ENCODE peak calls at places on chromosomes 3 and 15, in nine cellular contexts. X is PC-9, D is right cardiac atrium, P is AG09319, S is islet precursor cell, V is HuH-7, Y is GM13977, B is T-helper 17 cell, O is LoVo. Z is an unnamed sample.
A peak's percentile ranks its signal among the peaks of the same experiment; 100 is the strongest.

GRCh38 chr3:149340310-149340933 is 7.0 kb upstream of the TM4SF18 start:
- DNase-seq in X (no peak), D (no peak), V (no peak), P (no peak), B (no peak), S (no peak), Y (no peak), O (no peak), Z (no peak)

GRCh38 chr3:124217542-124217941 is 225.6 kb upstream of the ROPN1 start:
- DNase-seq in P (peak; percentile 24), Y (peak; percentile 24), V (peak; percentile 62), X (peak; percentile 39), B (no peak), S (peak; percentile 89), O (peak; percentile 52), D (peak; percentile 71), Z (no peak)

GRCh38 chr3:10467204-10467603 is 38.2 kb downstream of the ATP2B2 start:
- DNase-seq in P (no peak), Y (no peak), B (no peak), D (no peak), O (no peak), S (no peak), V (no peak), X (no peak), Z (no peak)

GRCh38 chr3:168581718-168582332 is 486.1 kb upstream of the GOLIM4 start:
- DNase-seq in O (no peak), P (no peak), V (no peak), Y (no peak), B (no peak), X (no peak), S (no peak), D (no peak), Z (no peak)

GRCh38 chr15:92953569-92953968 is 53.4 kb downstream of the CHD2 start:
- DNase-seq in S (no peak), Y (no peak), P (no peak), B (no peak), D (no peak), X (no peak), V (no peak), O (no peak), Z (no peak)

GRCh38 chr3:49006591-49007067 is 562 bp upstream of the WDR6 start:
- DNase-seq in V (no peak), X (no peak), B (no peak), O (no peak), S (peak; percentile 63), P (no peak), D (peak; percentile 78), Y (no peak), Z (no peak)

GRCh38 chr3:26559252-26559651 is 63.3 kb upstream of the LRRC3B start:
- DNase-seq in D (no peak), S (no peak), X (no peak), V (no peak), O (no peak), P (no peak), B (no peak), Y (no peak), Z (no peak)

GRCh38 chr3:180311242-180311641 is 274.5 kb upstream of the PEX5L start:
- DNase-seq in D (no peak), V (no peak), S (no peak), P (no peak), O (no peak), X (no peak), B (no peak), Y (no peak), Z (no peak)

GRCh38 chr15:101358895-101359294 is 63.8 kb upstream of the SNRPA1 start:
- DNase-seq in Y (no peak), S (peak; percentile 88), V (no peak), P (no peak), B (no peak), O (no peak), D (no peak), X (peak; percentile 6), Z (no peak)

GRCh38 chr3:123365450-123366143 is 83.3 kb downstream of the ADCY5 start:
- DNase-seq in X (peak; percentile 16), O (peak; percentile 5), P (no peak), V (peak; percentile 77), D (no peak), B (no peak), S (peak; percentile 75), Y (no peak), Z (no peak)

GRCh38 chr15:55683366-55683765 is 59.6 kb downstream of the PRTG start:
- DNase-seq in D (no peak), B (no peak), X (no peak), S (no peak), V (no peak), Y (no peak), O (no peak), P (peak; percentile 52), Z (no peak)

GRCh38 chr3:197368821-197369220 is 70.4 kb upstream of the DLG1 start:
- DNase-seq in B (no peak), Y (no peak), O (no peak), D (no peak), X (no peak), V (no peak), P (no peak), S (no peak), Z (no peak)

GRCh38 chr3:51967384-51968174 is at the start of gene PCBP4:
- DNase-seq in X (peak; percentile 62), O (peak; percentile 63), V (peak; percentile 78), Y (peak; percentile 72), P (no peak), S (peak; percentile 91), D (peak; percentile 93), B (no peak), Z (peak; percentile 77)

GRCh38 chr15:74365619-74366445 is 1.6 kb downstream of the CYP11A1 start:
- DNase-seq in D (peak; percentile 86), X (peak; percentile 59), V (peak; percentile 58), S (peak; percentile 89), B (no peak), P (no peak), Y (no peak), O (peak; percentile 46), Z (no peak)

GRCh38 chr3:157631468-157631867 is 128.3 kb upstream of the VEPH1 start:
- DNase-seq in B (no peak), P (no peak), O (no peak), Y (no peak), D (no peak), V (no peak), X (no peak), S (no peak), Z (no peak)

GRCh38 chr3:8604006-8604405 is 40.6 kb downstream of the SSUH2 start:
- DNase-seq in V (no peak), X (no peak), B (no peak), Y (no peak), O (no peak), P (no peak), S (no peak), D (no peak), Z (no peak)

GRCh38 chr3:177787279-177788041 is 590.2 kb upstream of the TBL1XR1 start:
- DNase-seq in Y (no peak), X (no peak), B (no peak), P (no peak), O (no peak), D (no peak), S (no peak), V (no peak), Z (no peak)

GRCh38 chr15:31412824-31413223 is 86.2 kb downstream of the KLF13 start:
- DNase-seq in D (no peak), V (no peak), Y (no peak), B (no peak), P (no peak), O (no peak), X (no peak), S (peak; percentile 33), Z (no peak)

GRCh38 chr15:48395532-48396011 is 64.3 kb downstream of the DUT start:
- DNase-seq in V (no peak), S (no peak), P (no peak), X (no peak), B (no peak), D (peak; percentile 92), Y (no peak), O (no peak), Z (no peak)

GRCh38 chr3:134949150-134949549 is 154.1 kb downstream of the EPHB1 start:
- DNase-seq in X (no peak), S (no peak), D (no peak), P (no peak), Y (no peak), V (no peak), O (no peak), B (no peak), Z (no peak)

GRCh38 chr15:92960996-92961681 is 61.0 kb downstream of the CHD2 start:
- DNase-seq in Y (no peak), O (no peak), V (no peak), D (no peak), X (no peak), B (no peak), P (no peak), S (no peak), Z (no peak)

GRCh38 chr3:139759470-139759869 is 81.7 kb upstream of the NMNAT3 start:
- DNase-seq in P (no peak), D (no peak), X (no peak), O (no peak), B (no peak), V (no peak), Y (no peak), S (no peak), Z (no peak)

GRCh38 chr15:101111570-101112262 is 140.1 kb downstream of the CHSY1 start:
- DNase-seq in B (no peak), X (no peak), O (no peak), S (peak; percentile 30), D (no peak), Y (no peak), V (no peak), P (no peak), Z (no peak)

GRCh38 chr3:16322189-16322588 is 57.2 kb downstream of the OXNAD1 start:
- DNase-seq in B (no peak), V (no peak), Y (no peak), D (no peak), P (no peak), O (no peak), X (peak; percentile 7), S (no peak), Z (no peak)

GRCh38 chr3:61547625-61548024 is 13.7 kb upstream of the PTPRG start:
- DNase-seq in V (no peak), D (no peak), O (no peak), X (no peak), Y (no peak), S (no peak), B (no peak), P (no peak), Z (no peak)

GRCh38 chr3:190514163-190515153 is 573 bp downstream of the IL1RAP start:
- DNase-seq in S (peak; percentile 72), D (peak; percentile 73), P (no peak), B (no peak), Y (peak; percentile 20), O (peak; percentile 20), V (peak; percentile 40), X (peak; percentile 48), Z (no peak)

GRCh38 chr3:119809249-119810017 is 27.5 kb downstream of the NR1I2 start:
- DNase-seq in S (no peak), V (no peak), X (no peak), P (no peak), O (no peak), Y (peak; percentile 39), D (no peak), B (no peak), Z (no peak)

GRCh38 chr15:88637436-88637835 is 1.4 kb upstream of the ISG20 start:
- DNase-seq in Y (no peak), B (no peak), D (no peak), P (no peak), X (no peak), V (no peak), O (no peak), S (no peak), Z (no peak)

GRCh38 chr3:109025896-109026295 is 72.2 kb upstream of the GUCA1C start:
- DNase-seq in Y (no peak), O (no peak), B (no peak), V (no peak), P (no peak), S (no peak), X (no peak), D (no peak), Z (no peak)

GRCh38 chr15:66833372-66833771 is 131.3 kb downstream of the SMAD6 start:
- DNase-seq in Y (no peak), B (no peak), S (peak; percentile 60), D (no peak), O (no peak), V (no peak), X (no peak), P (no peak), Z (no peak)

GRCh38 chr15:53448215-53449001 is 311.1 kb downstream of the WDR72 start:
- DNase-seq in V (no peak), S (no peak), D (no peak), X (no peak), P (no peak), B (no peak), Y (no peak), O (no peak), Z (no peak)

Z was measured in C1 segment of cervical spinal cord.